ENCODE peak calls at places on chromosomes 5 and 9, in seven cellular contexts. E is left ventricle myocardium inferior, M is GM12865, I is IMR-90, J is cardiac muscle cell, X is astrocyte of the spinal cord, K is neural crest cell. D is an unnamed sample.

GRCh38 chr9:133154097-133154989 is 9.4 kb downstream of the GBGT1 start:
- DNase-seq in E (peak; percentile 13), M (no peak), I (no peak), J (no peak), X (no peak), K (no peak), D (no peak)

GRCh38 chr9:7533376-7534090 is 266.0 kb downstream of the DMAC1 start:
- DNase-seq in E (no peak), M (no peak), I (no peak), J (no peak), X (no peak), K (no peak), D (no peak)

GRCh38 chr5:9455826-9456434 is 89.9 kb downstream of the SEMA5A start:
- DNase-seq in E (no peak), M (no peak), I (no peak), J (no peak), X (no peak), K (no peak), D (no peak)

GRCh38 chr5:468401-468800 is 25.4 kb downstream of the EXOC3 start:
- DNase-seq in E (no peak), M (no peak), I (no peak), J (no peak), X (no peak), K (no peak), D (no peak)

GRCh38 chr9:34047864-34048729 is 590 bp downstream of the UBAP2 start:
- DNase-seq in E (peak; percentile 36), M (peak; percentile 73), I (no peak), J (no peak), X (no peak), K (peak; percentile 19), D (peak; percentile 44)

GRCh38 chr5:32709789-32710334 is 1.3 kb upstream of the NPR3 start:
- DNase-seq in E (peak; percentile 69), M (peak; percentile 70), I (peak; percentile 79), J (peak; percentile 80), X (peak; percentile 83), K (peak; percentile 70), D (peak; percentile 79)

GRCh38 chr5:170097934-170098333 is 7.8 kb upstream of the FOXI1 start:
- DNase-seq in E (peak; percentile 23), M (no peak), I (no peak), J (no peak), X (no peak), K (no peak), D (no peak)

GRCh38 chr9:12414514-12414913 is 278.7 kb upstream of the TYRP1 start:
- DNase-seq in E (no peak), M (no peak), I (no peak), J (peak; percentile 5), X (no peak), K (no peak), D (no peak)

GRCh38 chr9:14372437-14373318 is 58.7 kb upstream of the NFIB start:
- DNase-seq in E (peak; percentile 51), M (no peak), I (peak; percentile 69), J (peak; percentile 83), X (peak; percentile 73), K (no peak), D (peak; percentile 81)

GRCh38 chr5:1797109-1797800 is 2.4 kb downstream of the MRPL36 start:
- DNase-seq in E (no peak), M (no peak), I (no peak), J (no peak), X (no peak), K (no peak), D (no peak)

GRCh38 chr5:41410307-41410706 is 100.1 kb downstream of the PLCXD3 start:
- DNase-seq in E (no peak), M (no peak), I (no peak), J (peak; percentile 41), X (no peak), K (no peak), D (peak; percentile 71)

GRCh38 chr5:176625966-176626875 is 4.1 kb downstream of the SNCB start:
- DNase-seq in E (no peak), M (no peak), I (no peak), J (no peak), X (no peak), K (no peak), D (peak; percentile 71)

GRCh38 chr5:16776611-16777251 is 159.4 kb downstream of the MYO10 start:
- DNase-seq in E (no peak), M (no peak), I (no peak), J (no peak), X (no peak), K (peak; percentile 26), D (no peak)

GRCh38 chr5:167821096-167821590 is 470.3 kb upstream of the WWC1 start:
- DNase-seq in E (no peak), M (no peak), I (no peak), J (no peak), X (peak; percentile 9), K (no peak), D (no peak)

GRCh38 chr9:81565144-81565543 is 124.2 kb downstream of the TLE1 start:
- DNase-seq in E (no peak), M (no peak), I (no peak), J (no peak), X (no peak), K (no peak), D (no peak)

GRCh38 chr5:91382530-91383026 is 539 bp downstream of the ARRDC3 start:
- DNase-seq in E (no peak), M (peak; percentile 64), I (peak; percentile 33), J (peak; percentile 53), X (peak; percentile 66), K (peak; percentile 36), D (peak; percentile 60)

GRCh38 chr5:136053336-136054121 is 24.7 kb downstream of the TGFBI start:
- DNase-seq in E (no peak), M (no peak), I (peak; percentile 97), J (peak; percentile 79), X (peak; percentile 94), K (no peak), D (peak; percentile 98)

GRCh38 chr5:159244163-159244562 is 18.9 kb upstream of the UBLCP1 start:
- DNase-seq in E (no peak), M (no peak), I (peak; percentile 4), J (no peak), X (no peak), K (no peak), D (no peak)

GRCh38 chr5:178793156-178793555 is 62.7 kb upstream of the ZNF354A start:
- DNase-seq in E (peak; percentile 20), M (no peak), I (no peak), J (no peak), X (no peak), K (peak; percentile 44), D (peak; percentile 60)

GRCh38 chr5:157710887-157711286 is 20.3 kb upstream of the THG1L start:
- DNase-seq in E (no peak), M (no peak), I (peak; percentile 86), J (peak; percentile 55), X (peak; percentile 68), K (no peak), D (peak; percentile 16)

GRCh38 chr5:168747987-168748777 is 169.0 kb upstream of the PANK3 start:
- DNase-seq in E (peak; percentile 43), M (peak; percentile 68), I (no peak), J (peak; percentile 25), X (no peak), K (peak; percentile 63), D (peak; percentile 58)

GRCh38 chr9:88950341-88951141 is 40.7 kb upstream of the S1PR3 start:
- DNase-seq in E (no peak), M (no peak), I (peak; percentile 84), J (peak; percentile 88), X (peak; percentile 46), K (no peak), D (peak; percentile 92)

GRCh38 chr9:88949961-88950340 is 41.3 kb upstream of the S1PR3 start:
- DNase-seq in E (no peak), M (peak; percentile 17), I (peak; percentile 33), J (no peak), X (peak; percentile 47), K (no peak), D (peak; percentile 77)

GRCh38 chr9:88949425-88949824 is 41.8 kb upstream of the S1PR3 start:
- DNase-seq in E (peak; percentile 50), M (no peak), I (peak; percentile 52), J (peak; percentile 78), X (peak; percentile 83), K (no peak), D (peak; percentile 72)

GRCh38 chr9:88952086-88952615 is 39.1 kb upstream of the S1PR3 start:
- DNase-seq in E (no peak), M (no peak), I (no peak), J (no peak), X (no peak), K (no peak), D (no peak)

DNA sequence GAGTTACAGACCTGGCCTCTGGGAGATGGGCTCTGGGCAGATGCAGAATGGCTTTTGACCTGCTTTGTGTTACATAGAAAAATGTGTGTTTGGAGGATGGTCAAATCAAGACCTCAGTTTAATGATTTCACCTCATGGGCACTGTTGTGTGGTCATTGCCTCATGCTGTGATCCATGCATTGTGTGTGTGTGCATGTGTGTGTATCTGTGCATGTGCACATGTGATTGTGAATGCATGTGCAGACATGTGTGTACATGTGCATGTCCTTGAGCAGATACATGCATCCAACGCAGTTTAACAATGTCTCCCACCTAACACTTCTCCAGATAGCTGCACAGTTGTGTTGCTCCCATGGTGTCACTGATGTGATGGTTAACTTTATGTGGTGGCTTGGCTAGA is 40.1 kb upstream of the S1PR3 start:
- DNase-seq in E (no peak), M (no peak), I (no peak), J (no peak), X (no peak), K (no peak), D (no peak)
- TF ChIP-seq CTCF in E (no peak), M (no peak), I (no peak), J (no peak), X (no peak), K (no peak), D (no peak)

GRCh38 chr5:141825836-141826560 is 52.2 kb downstream of the PCDH1 start:
- DNase-seq in E (no peak), M (peak; percentile 21), I (no peak), J (no peak), X (no peak), K (no peak), D (peak; percentile 56)
- TF ChIP-seq CTCF in E (peak; percentile 48), M (peak; percentile 33), I (peak; percentile 45), J (peak; percentile 44), X (peak; percentile 32), K (peak; percentile 42), D (peak; percentile 32)

GRCh38 chr5:74394924-74395880 is 245.3 kb downstream of the ENC1 start:
- DNase-seq in E (no peak), M (peak; percentile 44), I (no peak), J (no peak), X (no peak), K (no peak), D (peak; percentile 86)
- TF ChIP-seq CTCF in E (peak; percentile 12), M (no peak), I (no peak), J (no peak), X (no peak), K (no peak), D (no peak)

DNA sequence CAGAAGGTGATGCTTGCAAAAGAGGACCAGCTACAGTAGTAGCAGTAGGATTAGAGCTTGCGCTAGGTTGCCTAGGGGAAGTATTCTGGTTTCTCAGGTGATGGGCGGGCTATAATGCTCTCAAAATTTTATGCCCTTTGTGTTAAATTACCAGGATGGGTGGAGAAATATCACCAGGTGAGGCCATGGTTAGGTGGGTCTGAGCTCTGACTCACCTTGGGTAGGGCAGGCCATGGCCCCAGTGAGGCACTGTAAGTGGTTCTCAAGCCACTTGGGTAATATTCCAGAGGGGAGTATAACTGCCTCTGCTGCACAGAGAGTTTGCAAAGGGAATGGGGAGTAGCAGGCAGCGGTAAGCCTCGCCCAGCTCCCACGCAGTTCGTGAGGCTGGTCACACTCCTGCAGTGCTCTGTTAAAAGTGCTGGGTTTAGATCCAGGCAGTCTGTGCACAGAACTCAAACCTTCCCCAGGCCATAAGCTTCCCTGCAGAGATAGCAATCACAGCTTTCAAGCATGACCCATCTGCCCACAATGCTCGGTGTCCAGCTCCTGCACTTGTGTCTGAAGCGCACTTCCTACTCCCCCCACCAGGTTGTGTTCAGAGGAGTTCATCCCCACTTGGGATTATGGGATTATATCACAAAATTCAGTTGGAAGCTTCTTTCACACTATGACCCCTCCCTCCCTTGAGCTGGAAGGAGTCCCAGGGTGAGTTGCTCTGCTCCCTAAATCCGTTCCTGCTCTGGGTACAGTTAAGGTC is 575.0 kb downstream of the CHSY3 start:
- DNase-seq in E (no peak), M (no peak), I (no peak), J (no peak), X (no peak), K (no peak), D (no peak)
- TF ChIP-seq CTCF in E (no peak), M (no peak), I (no peak), J (no peak), X (no peak), K (no peak), D (no peak)